ENCODE peak calls at places on chromosomes 12 and 14, in nine cellular contexts. One of them, this sample, is unnamed.

GRCh38 chr12:113870035-113870434 is 96.1 kb downstream of the RBM19 start:
- DNase-seq in ACHN: no peak
- DNase-seq in NCI-H1417: peak
- DNase-seq in RWPE1: no peak
- DNase-seq in stimulated activated CD4-positive, alpha-beta T cell treated with anti-CD3 and anti-CD28 coated beads, Interleukin-2, amount 100 ng/mL, for 48 hours: no peak
- DNase-seq in astrocyte of the spinal cord: no peak
- DNase-seq in activated B cell treated with CpG ODN at 0.5 μM for 24 hours: no peak
- DNase-seq in pons: no peak
- DNase-seq in GDM1: no peak
- DNase-seq in this sample: no peak

GRCh38 chr14:99649219-99649618 is 4.3 kb downstream of the HHIPL1 start:
- DNase-seq in ACHN: no peak
- DNase-seq in NCI-H1417: no peak
- DNase-seq in RWPE1: no peak
- DNase-seq in stimulated activated CD4-positive, alpha-beta T cell treated with anti-CD3 and anti-CD28 coated beads, Interleukin-2, amount 100 ng/mL, for 48 hours: no peak
- DNase-seq in astrocyte of the spinal cord: peak
- DNase-seq in activated B cell treated with CpG ODN at 0.5 μM for 24 hours: no peak
- DNase-seq in pons: no peak
- DNase-seq in GDM1: no peak
- DNase-seq in this sample: no peak

GRCh38 chr14:29459967-29460366 is 467.7 kb downstream of the PRKD1 start:
- DNase-seq in ACHN: no peak
- DNase-seq in NCI-H1417: no peak
- DNase-seq in RWPE1: no peak
- DNase-seq in stimulated activated CD4-positive, alpha-beta T cell treated with anti-CD3 and anti-CD28 coated beads, Interleukin-2, amount 100 ng/mL, for 48 hours: no peak
- DNase-seq in astrocyte of the spinal cord: no peak
- DNase-seq in activated B cell treated with CpG ODN at 0.5 μM for 24 hours: no peak
- DNase-seq in pons: no peak
- DNase-seq in GDM1: no peak
- DNase-seq in this sample: no peak

GRCh38 chr12:120498870-120499515 is 3.1 kb downstream of the DYNLL1 start:
- DNase-seq in ACHN: no peak
- DNase-seq in NCI-H1417: no peak
- DNase-seq in RWPE1: no peak
- DNase-seq in stimulated activated CD4-positive, alpha-beta T cell treated with anti-CD3 and anti-CD28 coated beads, Interleukin-2, amount 100 ng/mL, for 48 hours: no peak
- DNase-seq in astrocyte of the spinal cord: no peak
- DNase-seq in activated B cell treated with CpG ODN at 0.5 μM for 24 hours: no peak
- DNase-seq in pons: no peak
- DNase-seq in GDM1: no peak
- DNase-seq in this sample: no peak

GRCh38 chr12:117761528-117762100 is 207.2 kb downstream of the KSR2 start:
- DNase-seq in ACHN: no peak
- DNase-seq in NCI-H1417: no peak
- DNase-seq in RWPE1: no peak
- DNase-seq in stimulated activated CD4-positive, alpha-beta T cell treated with anti-CD3 and anti-CD28 coated beads, Interleukin-2, amount 100 ng/mL, for 48 hours: no peak
- DNase-seq in astrocyte of the spinal cord: no peak
- DNase-seq in activated B cell treated with CpG ODN at 0.5 μM for 24 hours: no peak
- DNase-seq in pons: no peak
- DNase-seq in GDM1: no peak
- DNase-seq in this sample: no peak

GRCh38 chr14:77549451-77549850 is 50.8 kb upstream of the ISM2 start:
- DNase-seq in ACHN: no peak
- DNase-seq in NCI-H1417: no peak
- DNase-seq in RWPE1: no peak
- DNase-seq in stimulated activated CD4-positive, alpha-beta T cell treated with anti-CD3 and anti-CD28 coated beads, Interleukin-2, amount 100 ng/mL, for 48 hours: no peak
- DNase-seq in astrocyte of the spinal cord: no peak
- DNase-seq in activated B cell treated with CpG ODN at 0.5 μM for 24 hours: no peak
- DNase-seq in pons: no peak
- DNase-seq in GDM1: no peak
- DNase-seq in this sample: no peak

GRCh38 chr14:53304726-53305381 is 151.7 kb upstream of the DDHD1 start:
- DNase-seq in ACHN: no peak
- DNase-seq in NCI-H1417: no peak
- DNase-seq in RWPE1: no peak
- DNase-seq in stimulated activated CD4-positive, alpha-beta T cell treated with anti-CD3 and anti-CD28 coated beads, Interleukin-2, amount 100 ng/mL, for 48 hours: no peak
- DNase-seq in astrocyte of the spinal cord: peak
- DNase-seq in activated B cell treated with CpG ODN at 0.5 μM for 24 hours: no peak
- DNase-seq in pons: peak
- DNase-seq in GDM1: no peak
- DNase-seq in this sample: no peak

GRCh38 chr12:53575502-53576264 is 50.5 kb downstream of the ATF7 start:
- DNase-seq in ACHN: no peak
- DNase-seq in NCI-H1417: no peak
- DNase-seq in RWPE1: peak
- DNase-seq in stimulated activated CD4-positive, alpha-beta T cell treated with anti-CD3 and anti-CD28 coated beads, Interleukin-2, amount 100 ng/mL, for 48 hours: no peak
- DNase-seq in astrocyte of the spinal cord: peak
- DNase-seq in activated B cell treated with CpG ODN at 0.5 μM for 24 hours: no peak
- DNase-seq in pons: no peak
- DNase-seq in GDM1: no peak
- DNase-seq in this sample: no peak

GRCh38 chr14:36096090-36096489 is 80.4 kb downstream of the PTCSC3 start:
- DNase-seq in ACHN: no peak
- DNase-seq in NCI-H1417: no peak
- DNase-seq in RWPE1: peak
- DNase-seq in stimulated activated CD4-positive, alpha-beta T cell treated with anti-CD3 and anti-CD28 coated beads, Interleukin-2, amount 100 ng/mL, for 48 hours: no peak
- DNase-seq in astrocyte of the spinal cord: peak
- DNase-seq in activated B cell treated with CpG ODN at 0.5 μM for 24 hours: no peak
- DNase-seq in pons: no peak
- DNase-seq in GDM1: no peak
- DNase-seq in this sample: no peak

GRCh38 chr14:60565211-60565610 is 56.3 kb downstream of the SIX6 start:
- DNase-seq in ACHN: peak
- DNase-seq in NCI-H1417: peak
- DNase-seq in RWPE1: no peak
- DNase-seq in stimulated activated CD4-positive, alpha-beta T cell treated with anti-CD3 and anti-CD28 coated beads, Interleukin-2, amount 100 ng/mL, for 48 hours: no peak
- DNase-seq in astrocyte of the spinal cord: peak
- DNase-seq in activated B cell treated with CpG ODN at 0.5 μM for 24 hours: no peak
- DNase-seq in pons: no peak
- DNase-seq in GDM1: no peak
- DNase-seq in this sample: no peak

GRCh38 chr12:93375906-93376305 is 1.8 kb upstream of the NUDT4 start:
- DNase-seq in ACHN: no peak
- DNase-seq in NCI-H1417: no peak
- DNase-seq in RWPE1: no peak
- DNase-seq in stimulated activated CD4-positive, alpha-beta T cell treated with anti-CD3 and anti-CD28 coated beads, Interleukin-2, amount 100 ng/mL, for 48 hours: no peak
- DNase-seq in astrocyte of the spinal cord: no peak
- DNase-seq in activated B cell treated with CpG ODN at 0.5 μM for 24 hours: no peak
- DNase-seq in pons: no peak
- DNase-seq in GDM1: no peak
- DNase-seq in this sample: no peak

GRCh38 chr14:55430024-55430690 is 10.3 kb downstream of the TBPL2 start:
- DNase-seq in ACHN: peak
- DNase-seq in NCI-H1417: peak
- DNase-seq in RWPE1: peak
- DNase-seq in stimulated activated CD4-positive, alpha-beta T cell treated with anti-CD3 and anti-CD28 coated beads, Interleukin-2, amount 100 ng/mL, for 48 hours: peak
- DNase-seq in astrocyte of the spinal cord: peak
- DNase-seq in activated B cell treated with CpG ODN at 0.5 μM for 24 hours: no peak
- DNase-seq in pons: no peak
- DNase-seq in GDM1: peak
- DNase-seq in this sample: peak

GRCh38 chr12:121087467-121088207 is 45.0 kb upstream of the P2RX7 start:
- DNase-seq in ACHN: no peak
- DNase-seq in NCI-H1417: no peak
- DNase-seq in RWPE1: no peak
- DNase-seq in stimulated activated CD4-positive, alpha-beta T cell treated with anti-CD3 and anti-CD28 coated beads, Interleukin-2, amount 100 ng/mL, for 48 hours: no peak
- DNase-seq in astrocyte of the spinal cord: no peak
- DNase-seq in activated B cell treated with CpG ODN at 0.5 μM for 24 hours: no peak
- DNase-seq in pons: no peak
- DNase-seq in GDM1: no peak
- DNase-seq in this sample: no peak

GRCh38 chr14:87386453-87386980 is 606.5 kb downstream of the GALC start:
- DNase-seq in ACHN: no peak
- DNase-seq in NCI-H1417: no peak
- DNase-seq in RWPE1: no peak
- DNase-seq in stimulated activated CD4-positive, alpha-beta T cell treated with anti-CD3 and anti-CD28 coated beads, Interleukin-2, amount 100 ng/mL, for 48 hours: no peak
- DNase-seq in astrocyte of the spinal cord: no peak
- DNase-seq in activated B cell treated with CpG ODN at 0.5 μM for 24 hours: no peak
- DNase-seq in pons: no peak
- DNase-seq in GDM1: peak
- DNase-seq in this sample: no peak

GRCh38 chr12:57063991-57064725 is 14.2 kb upstream of the MYO1A start:
- DNase-seq in ACHN: peak
- DNase-seq in NCI-H1417: no peak
- DNase-seq in RWPE1: no peak
- DNase-seq in stimulated activated CD4-positive, alpha-beta T cell treated with anti-CD3 and anti-CD28 coated beads, Interleukin-2, amount 100 ng/mL, for 48 hours: peak
- DNase-seq in astrocyte of the spinal cord: no peak
- DNase-seq in activated B cell treated with CpG ODN at 0.5 μM for 24 hours: no peak
- DNase-seq in pons: no peak
- DNase-seq in GDM1: no peak
- DNase-seq in this sample: peak

GRCh38 chr12:41476499-41476898 is 288.4 kb downstream of the PDZRN4 start:
- DNase-seq in ACHN: no peak
- DNase-seq in NCI-H1417: peak
- DNase-seq in RWPE1: no peak
- DNase-seq in stimulated activated CD4-positive, alpha-beta T cell treated with anti-CD3 and anti-CD28 coated beads, Interleukin-2, amount 100 ng/mL, for 48 hours: no peak
- DNase-seq in astrocyte of the spinal cord: no peak
- DNase-seq in activated B cell treated with CpG ODN at 0.5 μM for 24 hours: no peak
- DNase-seq in pons: no peak
- DNase-seq in GDM1: no peak
- DNase-seq in this sample: no peak

GRCh38 chr12:112778400-112778799 is 13.1 kb upstream of the RPH3A start:
- DNase-seq in ACHN: no peak
- DNase-seq in NCI-H1417: no peak
- DNase-seq in RWPE1: no peak
- DNase-seq in stimulated activated CD4-positive, alpha-beta T cell treated with anti-CD3 and anti-CD28 coated beads, Interleukin-2, amount 100 ng/mL, for 48 hours: no peak
- DNase-seq in astrocyte of the spinal cord: no peak
- DNase-seq in activated B cell treated with CpG ODN at 0.5 μM for 24 hours: no peak
- DNase-seq in pons: no peak
- DNase-seq in GDM1: no peak
- DNase-seq in this sample: no peak

GRCh38 chr14:71752111-71752738 is 180.0 kb upstream of the RGS6 start:
- DNase-seq in ACHN: no peak
- DNase-seq in NCI-H1417: no peak
- DNase-seq in RWPE1: no peak
- DNase-seq in stimulated activated CD4-positive, alpha-beta T cell treated with anti-CD3 and anti-CD28 coated beads, Interleukin-2, amount 100 ng/mL, for 48 hours: no peak
- DNase-seq in astrocyte of the spinal cord: no peak
- DNase-seq in activated B cell treated with CpG ODN at 0.5 μM for 24 hours: no peak
- DNase-seq in pons: no peak
- DNase-seq in GDM1: no peak
- DNase-seq in this sample: no peak

GRCh38 chr12:78018146-78018910 is 187.6 kb downstream of the NAV3 start:
- DNase-seq in ACHN: no peak
- DNase-seq in NCI-H1417: no peak
- DNase-seq in RWPE1: no peak
- DNase-seq in stimulated activated CD4-positive, alpha-beta T cell treated with anti-CD3 and anti-CD28 coated beads, Interleukin-2, amount 100 ng/mL, for 48 hours: no peak
- DNase-seq in astrocyte of the spinal cord: peak
- DNase-seq in activated B cell treated with CpG ODN at 0.5 μM for 24 hours: no peak
- DNase-seq in pons: no peak
- DNase-seq in GDM1: no peak
- DNase-seq in this sample: peak

GRCh38 chr14:70894868-70895267 is 12.4 kb upstream of the PCNX1 start:
- DNase-seq in ACHN: no peak
- DNase-seq in NCI-H1417: no peak
- DNase-seq in RWPE1: no peak
- DNase-seq in stimulated activated CD4-positive, alpha-beta T cell treated with anti-CD3 and anti-CD28 coated beads, Interleukin-2, amount 100 ng/mL, for 48 hours: no peak
- DNase-seq in astrocyte of the spinal cord: no peak
- DNase-seq in activated B cell treated with CpG ODN at 0.5 μM for 24 hours: no peak
- DNase-seq in pons: no peak
- DNase-seq in GDM1: no peak
- DNase-seq in this sample: no peak

GRCh38 chr12:106903241-106903950 is 52.3 kb upstream of the TMEM263 start:
- DNase-seq in ACHN: peak
- DNase-seq in NCI-H1417: peak
- DNase-seq in RWPE1: peak
- DNase-seq in stimulated activated CD4-positive, alpha-beta T cell treated with anti-CD3 and anti-CD28 coated beads, Interleukin-2, amount 100 ng/mL, for 48 hours: peak
- DNase-seq in astrocyte of the spinal cord: peak
- DNase-seq in activated B cell treated with CpG ODN at 0.5 μM for 24 hours: no peak
- DNase-seq in pons: no peak
- DNase-seq in GDM1: no peak
- DNase-seq in this sample: no peak

GRCh38 chr14:34713681-34714319 is 593 bp downstream of the CFL2 start:
- DNase-seq in ACHN: peak
- DNase-seq in NCI-H1417: peak
- DNase-seq in RWPE1: peak
- DNase-seq in stimulated activated CD4-positive, alpha-beta T cell treated with anti-CD3 and anti-CD28 coated beads, Interleukin-2, amount 100 ng/mL, for 48 hours: peak
- DNase-seq in astrocyte of the spinal cord: peak
- DNase-seq in activated B cell treated with CpG ODN at 0.5 μM for 24 hours: no peak
- DNase-seq in pons: peak
- DNase-seq in GDM1: no peak
- DNase-seq in this sample: no peak

GRCh38 chr12:54383041-54383609 is 1.4 kb downstream of the ZNF385A start:
- DNase-seq in ACHN: peak
- DNase-seq in NCI-H1417: no peak
- DNase-seq in RWPE1: peak
- DNase-seq in stimulated activated CD4-positive, alpha-beta T cell treated with anti-CD3 and anti-CD28 coated beads, Interleukin-2, amount 100 ng/mL, for 48 hours: no peak
- DNase-seq in astrocyte of the spinal cord: peak
- DNase-seq in activated B cell treated with CpG ODN at 0.5 μM for 24 hours: no peak
- DNase-seq in pons: no peak
- DNase-seq in GDM1: peak
- DNase-seq in this sample: no peak

GRCh38 chr14:88212691-88213090 is 110.4 kb downstream of the KCNK10 start:
- DNase-seq in ACHN: no peak
- DNase-seq in NCI-H1417: no peak
- DNase-seq in RWPE1: no peak
- DNase-seq in stimulated activated CD4-positive, alpha-beta T cell treated with anti-CD3 and anti-CD28 coated beads, Interleukin-2, amount 100 ng/mL, for 48 hours: no peak
- DNase-seq in astrocyte of the spinal cord: no peak
- DNase-seq in activated B cell treated with CpG ODN at 0.5 μM for 24 hours: no peak
- DNase-seq in pons: no peak
- DNase-seq in GDM1: no peak
- DNase-seq in this sample: no peak

GRCh38 chr12:106633451-106633823 is 50.6 kb downstream of the RFX4 start:
- DNase-seq in ACHN: peak
- DNase-seq in NCI-H1417: no peak
- DNase-seq in RWPE1: no peak
- DNase-seq in stimulated activated CD4-positive, alpha-beta T cell treated with anti-CD3 and anti-CD28 coated beads, Interleukin-2, amount 100 ng/mL, for 48 hours: no peak
- DNase-seq in astrocyte of the spinal cord: peak
- DNase-seq in activated B cell treated with CpG ODN at 0.5 μM for 24 hours: no peak
- DNase-seq in pons: no peak
- DNase-seq in GDM1: no peak
- DNase-seq in this sample: no peak

This sample was measured in dermis microvascular lymphatic vessel endothelial cell.